ENCODE peak calls at places on chromosome 1, in four cellular contexts. Y is GM13977, X is heart right ventricle, H is left ventricle myocardium inferior. V is an unnamed sample.

GRCh38 chr1:154324669-154325582 is at the start of gene ATP8B2:
- DNase-seq in Y (peak), X (peak), H (peak), V (peak)

GRCh38 chr1:117346206-117346928 is 20.9 kb upstream of the MAN1A2 start:
- DNase-seq in Y (no peak), X (no peak), H (no peak), V (no peak)

GRCh38 chr1:84379128-84379527 is 19.2 kb upstream of the DNASE2B start:
- DNase-seq in Y (no peak), X (no peak), H (no peak), V (no peak)

GRCh38 chr1:232416026-232416568 is 213.8 kb downstream of the SIPA1L2 start:
- DNase-seq in Y (no peak), X (no peak), H (no peak), V (no peak)

GRCh38 chr1:218945050-218945449 is 228.6 kb upstream of the LYPLAL1 start:
- DNase-seq in Y (no peak), X (no peak), H (no peak), V (no peak)

GRCh38 chr1:16644179-16645043 is 22.3 kb downstream of the RNU1-3 start:
- DNase-seq in Y (peak), X (peak), H (peak), V (peak)

GRCh38 chr1:210377934-210378333 is 49.2 kb downstream of the HHAT start:
- DNase-seq in Y (no peak), X (no peak), H (no peak), V (no peak)

GRCh38 chr1:234494049-234494448 is 15.1 kb upstream of the TARBP1 start:
- DNase-seq in Y (no peak), X (no peak), H (no peak), V (no peak)

GRCh38 chr1:56339786-56340465 is 239.4 kb downstream of the PLPP3 start:
- DNase-seq in Y (no peak), X (no peak), H (no peak), V (no peak)

GRCh38 chr1:92910081-92910480 is 51.2 kb downstream of the DIPK1A start:
- DNase-seq in Y (no peak), X (no peak), H (no peak), V (no peak)

GRCh38 chr1:233704125-233704881 is 90.4 kb downstream of the KCNK1 start:
- DNase-seq in Y (no peak), X (no peak), H (no peak), V (no peak)

GRCh38 chr1:23864801-23865542 is 3.1 kb downstream of the FUCA1 start:
- DNase-seq in Y (no peak), X (no peak), H (no peak), V (no peak)

GRCh38 chr1:220221670-220222069 is 50.6 kb downstream of the RAB3GAP2 start:
- DNase-seq in Y (no peak), X (no peak), H (no peak), V (no peak)

GRCh38 chr1:109392788-109393580 is 4.7 kb downstream of the SORT1 start:
- DNase-seq in Y (no peak), X (peak), H (peak), V (no peak)

GRCh38 chr1:107739183-107739582 is 225.8 kb downstream of the VAV3 start:
- DNase-seq in Y (no peak), X (no peak), H (no peak), V (no peak)

DNA sequence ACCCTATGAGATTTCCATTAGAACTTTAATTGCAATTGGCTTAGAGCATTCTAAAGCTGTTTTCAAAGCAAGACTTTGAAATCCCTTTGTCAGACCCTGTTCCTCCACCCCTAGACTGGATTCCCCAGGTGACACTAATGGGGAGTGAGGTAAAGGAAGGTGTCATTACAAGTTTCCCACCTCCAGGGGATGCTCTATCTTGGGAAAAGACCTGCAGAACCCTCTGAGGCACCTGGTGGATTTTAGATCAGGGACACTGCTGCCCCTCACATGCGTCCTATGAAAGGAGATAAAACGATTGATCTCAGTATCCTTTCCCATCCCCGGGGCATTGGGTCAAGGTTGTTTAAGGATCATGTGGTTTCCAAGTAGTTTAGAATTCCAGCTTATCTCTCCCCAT is 80.3 kb upstream of the RGS4 start:
- DNase-seq in Y (no peak), X (no peak), H (no peak), V (no peak)
- TF ChIP-seq CTCF in Y (no peak), X (no peak), H (no peak), V (no peak)

GRCh38 chr1:46411010-46411405 is 16.9 kb downstream of the FAAH start:
- DNase-seq in Y (no peak), X (no peak), H (no peak), V (no peak)

GRCh38 chr1:46411601-46412341 is 17.7 kb downstream of the FAAH start:
- DNase-seq in Y (no peak), X (no peak), H (no peak), V (no peak)

GRCh38 chr1:46415514-46415913 is 21.4 kb downstream of the FAAH start:
- DNase-seq in Y (no peak), X (no peak), H (no peak), V (no peak)

GRCh38 chr1:46413596-46413985 is 19.5 kb downstream of the FAAH start:
- DNase-seq in Y (peak), X (no peak), H (no peak), V (peak)

GRCh38 chr1:46412853-46413595 is 18.9 kb downstream of the FAAH start:
- DNase-seq in Y (no peak), X (no peak), H (no peak), V (no peak)
- TF ChIP-seq CTCF in Y (no peak), X (no peak), H (no peak), V (no peak)

GRCh38 chr1:192506741-192507155 is 68.8 kb upstream of the RGS1 start:
- DNase-seq in Y (peak), X (no peak), H (no peak), V (peak)
- TF ChIP-seq CTCF in Y (peak), X (peak), H (peak), V (peak)

DNA sequence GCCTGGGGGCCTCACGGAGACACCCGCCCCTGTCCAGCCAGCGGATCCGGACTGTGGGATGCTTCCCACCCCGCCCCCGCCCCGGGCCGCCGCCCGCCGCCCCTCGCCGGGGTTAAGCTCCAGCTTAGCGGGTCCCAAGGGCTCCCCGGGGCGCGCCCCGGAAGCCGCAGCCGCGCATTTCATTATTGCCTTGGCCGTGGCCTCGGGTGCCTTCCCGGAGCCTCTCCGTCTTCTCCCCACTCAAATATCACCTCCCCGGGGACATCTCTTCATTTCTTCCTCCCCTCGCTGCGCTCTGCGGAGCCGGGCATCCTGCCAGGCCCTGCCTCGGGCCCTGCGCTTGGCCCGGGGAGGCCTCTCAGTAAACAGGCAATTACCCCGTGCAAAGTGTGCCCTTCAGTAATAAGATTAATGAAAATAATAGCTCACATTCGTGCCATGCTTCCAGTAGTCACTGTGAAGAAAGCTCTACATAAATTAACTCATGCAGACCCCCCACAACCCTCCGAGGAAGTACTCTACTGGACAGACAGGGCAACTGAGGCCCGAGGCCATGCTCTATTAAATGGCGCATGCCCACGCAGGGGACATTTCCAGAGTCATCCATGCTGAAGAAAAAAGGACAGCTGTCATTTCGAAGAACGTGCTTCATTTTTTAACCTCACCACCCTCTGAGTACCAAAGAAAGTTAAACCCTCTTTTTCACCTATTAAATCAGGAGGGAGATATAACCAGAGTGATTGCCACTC is 49.9 kb upstream of the LAPTM5 start:
- DNase-seq in Y (no peak), X (peak), H (peak), V (no peak)
- TF ChIP-seq CTCF in Y (no peak), X (no peak), H (no peak), V (no peak)

DNA sequence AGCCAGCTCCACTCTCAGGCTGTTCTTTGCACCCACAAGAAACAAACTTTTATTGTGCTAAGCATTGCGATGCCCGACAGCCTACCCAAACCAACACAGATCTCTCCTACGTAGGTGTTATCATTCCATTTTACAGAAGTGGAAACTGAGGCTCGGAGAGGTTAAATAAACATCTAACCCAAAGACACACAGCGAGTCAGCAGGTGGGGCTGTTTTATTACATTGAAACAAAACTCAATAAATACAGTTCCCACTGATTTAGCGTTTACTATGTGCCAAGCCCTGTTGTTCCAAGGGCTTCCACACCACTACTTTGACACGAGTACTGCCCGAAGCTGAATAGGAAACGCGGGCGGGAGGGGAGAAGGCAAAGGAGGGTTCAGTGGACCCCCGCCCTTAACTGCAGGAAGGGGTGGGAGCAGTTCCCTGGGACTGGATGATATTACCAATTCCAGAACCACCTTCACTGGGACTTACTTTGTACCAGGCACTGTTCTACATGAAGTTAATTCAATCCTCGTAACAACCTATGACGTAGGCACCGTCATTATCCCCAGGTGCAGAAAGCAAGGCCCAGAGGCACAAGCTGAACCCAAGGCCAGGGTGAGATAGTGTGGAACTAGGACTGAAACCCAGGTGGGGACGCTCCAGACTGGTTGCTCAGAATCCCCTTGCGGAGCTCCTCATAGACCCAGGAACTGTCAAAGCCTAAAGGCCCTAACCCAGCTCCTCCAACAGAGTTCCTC is 19.3 kb upstream of the ALDH4A1 start:
- DNase-seq in Y (no peak), X (peak), H (no peak), V (no peak)
- TF ChIP-seq CTCF in Y (no peak), X (peak), H (peak), V (no peak)

DNA sequence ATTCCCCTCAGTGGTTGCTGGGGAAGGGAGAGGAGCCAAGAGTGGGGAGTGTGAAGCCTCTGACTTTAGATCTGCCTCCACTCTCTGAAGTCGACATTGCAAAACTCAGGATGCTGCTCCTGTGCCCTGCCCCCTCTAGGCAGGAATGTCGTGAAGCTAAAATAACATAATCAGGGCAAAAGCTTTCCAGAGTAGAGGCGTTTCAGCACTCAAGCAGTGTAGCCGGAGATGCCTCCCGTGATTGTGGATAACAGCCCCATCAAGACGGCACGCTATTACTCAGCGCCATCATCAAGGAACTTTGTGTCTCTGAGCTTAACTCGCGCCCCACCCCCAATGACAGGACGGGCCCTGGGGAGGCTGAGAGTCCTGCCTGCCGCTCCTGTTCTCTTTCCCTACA is 60.0 kb downstream of the FBXO2 start:
- DNase-seq in Y (no peak), X (no peak), H (no peak), V (no peak)
- TF ChIP-seq CTCF in Y (no peak), X (no peak), H (no peak), V (no peak)

GRCh38 chr1:29335573-29335972 is 99.3 kb downstream of the PTPRU start:
- DNase-seq in Y (no peak), X (no peak), H (no peak), V (no peak)
- TF ChIP-seq CTCF in Y (no peak), X (no peak), H (no peak), V (no peak)

GRCh38 chr1:207181838-207182237 is 77.8 kb downstream of the C4BPA start:
- DNase-seq in Y (no peak), X (no peak), H (no peak), V (no peak)
- TF ChIP-seq CTCF in Y (peak), X (no peak), H (peak), V (no peak)

V was measured in GM20000.